ENCODE peak calls at places on chromosomes 4 and X, in four cellular contexts. B is CD8-positive, alpha-beta T cell; X is cardiac muscle cell; I is KG1. D is an unnamed sample.

GRCh38 chr4:182212211-182212761 is 30.9 kb upstream of the TENM3 start:
- DNase-seq in I (no peak), B (no peak), X (peak; percentile 29), D (peak; percentile 91)

GRCh38 chr4:147891476-147892115 is 159.7 kb downstream of the ARHGAP10 start:
- DNase-seq in X (no peak), B (no peak), I (no peak), D (no peak)

GRCh38 chrX:130304587-130305368 is 34.9 kb upstream of the SLC25A14 start:
- DNase-seq in X (no peak), I (no peak), B (no peak), D (no peak)

GRCh38 chr4:2051086-2051485 is 8.0 kb upstream of the NAT8L start:
- DNase-seq in I (no peak), B (no peak), X (no peak), D (no peak)

GRCh38 chr4:172802041-172802440 is 366.6 kb upstream of the GALNT7 start:
- DNase-seq in B (no peak), X (no peak), I (no peak), D (no peak)

GRCh38 chr4:38466401-38466800 is 197.6 kb upstream of the KLF3 start:
- DNase-seq in I (no peak), X (no peak), B (no peak), D (no peak)

GRCh38 chr4:88030565-88031310 is 23.3 kb downstream of the PKD2 start:
- DNase-seq in B (no peak), X (no peak), I (no peak), D (no peak)

GRCh38 chr4:104015680-104016079 is 295.9 kb upstream of the TACR3 start:
- DNase-seq in I (no peak), B (no peak), X (peak; percentile 2), D (peak; percentile 29)

GRCh38 chrX:149829751-149830191 is 48.0 kb downstream of the MAGEA9 start:
- DNase-seq in I (no peak), B (no peak), X (peak; percentile 33), D (no peak)

GRCh38 chrX:117538441-117539418 is 577.9 kb downstream of the KLHL13 start:
- DNase-seq in B (no peak), X (no peak), I (no peak), D (peak; percentile 61)

GRCh38 chrX:111039606-111040005 is 56.4 kb upstream of the PAK3 start:
- DNase-seq in B (no peak), I (no peak), X (no peak), D (no peak)

GRCh38 chrX:12741416-12741815 is 49.8 kb upstream of the PRPS2 start:
- DNase-seq in X (no peak), I (no peak), B (no peak), D (no peak)

GRCh38 chr4:126748736-126749135 is 884.0 kb upstream of the INTU start:
- DNase-seq in B (no peak), I (no peak), X (no peak), D (no peak)

GRCh38 chr4:141132689-141133145 is 552 bp downstream of the RNF150 start:
- DNase-seq in B (no peak), X (peak; percentile 26), I (no peak), D (peak; percentile 29)

GRCh38 chrX:112147206-112147605 is 64.6 kb upstream of the TRPC5 start:
- DNase-seq in X (no peak), I (no peak), B (no peak), D (peak; percentile 3)

GRCh38 chrX:24023972-24024664 is 2.9 kb downstream of the KLHL15 start:
- DNase-seq in I (no peak), B (no peak), X (peak; percentile 22), D (no peak)

GRCh38 chrX:115499112-115499805 is 61.7 kb upstream of the PLS3 start:
- DNase-seq in I (no peak), B (no peak), X (peak; percentile 53), D (peak; percentile 65)

GRCh38 chr4:184907216-184907615 is 81.4 kb upstream of the ACSL1 start:
- DNase-seq in X (peak; percentile 17), I (no peak), B (no peak), D (no peak)

GRCh38 chr4:77581724-77582123 is 23.9 kb upstream of the CXCL13 start:
- DNase-seq in X (peak; percentile 61), I (no peak), B (no peak), D (no peak)

GRCh38 chr4:109733728-109734127 is 3.9 kb upstream of the PLA2G12A start:
- DNase-seq in I (no peak), X (no peak), B (no peak), D (no peak)

GRCh38 chrX:43631841-43632240 is 24.3 kb upstream of the MAOA start:
- DNase-seq in B (no peak), X (no peak), I (no peak), D (no peak)

GRCh38 chr4:111982089-111982488 is 163.2 kb upstream of the FAM241A start:
- DNase-seq in B (no peak), X (no peak), I (no peak), D (no peak)

GRCh38 chr4:55364691-55365346 is 18.8 kb downstream of the SRD5A3 start:
- DNase-seq in I (no peak), B (no peak), X (no peak), D (no peak)

GRCh38 chr4:56871357-56871993 is 36.2 kb upstream of the REST start:
- DNase-seq in I (no peak), X (peak; percentile 48), B (no peak), D (peak; percentile 24)

GRCh38 chrX:7889680-7890079 is 37.5 kb downstream of the PNPLA4 start:
- DNase-seq in B (no peak), I (no peak), X (no peak), D (no peak)

GRCh38 chr4:6221851-6222760 is 21.8 kb upstream of the JAKMIP1 start:
- DNase-seq in B (peak; percentile 54), I (no peak), X (peak; percentile 30), D (peak; percentile 68)

GRCh38 chr4:28799696-28800095 is 1920.5 kb upstream of the PCDH7 start:
- DNase-seq in I (no peak), B (no peak), X (peak; percentile 49), D (no peak)

D was measured in SK-N-DZ.